ENCODE peak calls at places on chromosomes 11 and 22, in five cellular contexts. A, N, Y, F and Q are unnamed samples.

GRCh38 chr11:5291207-5291838 is 10.4 kb downstream of the OR51B4 start:
- DNase-seq in F (no peak), N (no peak), Y (no peak), A (no peak), Q (no peak)

GRCh38 chr11:78711732-78712131 is 137.1 kb upstream of the NARS2 start:
- DNase-seq in F (no peak), A (no peak), Y (no peak), N (no peak), Q (no peak)

GRCh38 chr11:69010964-69011623 is 2.0 kb downstream of the MRGPRF start:
- DNase-seq in F (no peak), N (peak), Y (peak), A (peak), Q (peak)

GRCh38 chr11:73950869-73951710 is at the start of gene DNAJB13:
- DNase-seq in N (no peak), A (peak), Y (peak), F (no peak), Q (no peak)

GRCh38 chr11:25065711-25066110 is 568.9 kb downstream of the LUZP2 start:
- DNase-seq in A (no peak), N (no peak), F (peak), Y (no peak), Q (no peak)

GRCh38 chr22:30823015-30823370 is 128.3 kb downstream of the OSBP2 start:
- DNase-seq in Y (no peak), F (no peak), N (no peak), A (no peak), Q (no peak)

GRCh38 chr11:124717786-124718634 is 21.7 kb upstream of the NRGN start:
- DNase-seq in F (no peak), A (no peak), Y (peak), N (peak), Q (no peak)

GRCh38 chr22:46107753-46108563 is 42.4 kb upstream of the PPARA start:
- DNase-seq in F (no peak), Y (no peak), A (no peak), N (no peak), Q (no peak)

GRCh38 chr11:41879186-41879738 is 419.8 kb upstream of the LRRC4C start:
- DNase-seq in F (peak), Y (no peak), N (no peak), A (no peak), Q (no peak)

GRCh38 chr22:43945632-43946390 is 9.4 kb upstream of the SAMM50 start:
- DNase-seq in F (no peak), Y (no peak), A (peak), N (peak), Q (no peak)

GRCh38 chr11:131146817-131147490 is 223.5 kb upstream of the NTM start:
- DNase-seq in F (no peak), N (no peak), Y (no peak), A (no peak), Q (no peak)

GRCh38 chr11:1876361-1877063 is 15.2 kb downstream of the PRR33 start:
- DNase-seq in Y (peak), N (no peak), A (peak), F (no peak), Q (peak)

GRCh38 chr11:45089845-45090499 is 56.5 kb upstream of the PRDM11 start:
- DNase-seq in A (no peak), N (no peak), F (no peak), Y (peak), Q (no peak)

GRCh38 chr11:198236-198806 is 5.4 kb downstream of the SCGB1C1 start:
- DNase-seq in N (no peak), Y (peak), F (no peak), A (no peak), Q (no peak)

GRCh38 chr11:58027341-58027740 is 3.4 kb upstream of the OR6Q1 start:
- DNase-seq in A (no peak), F (no peak), N (no peak), Y (no peak), Q (no peak)

GRCh38 chr22:20203142-20204099 is 52.6 kb upstream of the CCDC188 start:
- DNase-seq in N (no peak), F (peak), A (peak), Y (no peak), Q (no peak)